ENCODE peak calls at places on chromosomes 16 and 17, in eight cellular contexts. T is T-helper 2 cell; O is brain microvascular endothelial cell; E is neuronal stem cell; U is iris pigment epithelial cell; B is activated CD4-positive, alpha-beta T cell treated with anti-CD3 and anti-CD28 coated beads, Interleukin-2, amount 50 U/mL, for 1 hour; D is HT1080; X is hippocampal formation. W is an unnamed sample.

GRCh38 chr16:72612271-72612670 is 435.7 kb downstream of the ZFHX3 start:
- DNase-seq in B (no peak), U (no peak), O (no peak), E (no peak), X (no peak), T (no peak), D (no peak), W (no peak)

GRCh38 chr17:72560303-72561247 is 439.8 kb downstream of the SOX9 start:
- DNase-seq in O (peak; percentile 34), T (peak; percentile 64), X (peak; percentile 31), D (peak; percentile 45), B (peak; percentile 30), U (peak; percentile 39), E (peak; percentile 72), W (peak; percentile 23)

GRCh38 chr17:27329146-27329805 is 35.4 kb downstream of the WSB1 start:
- DNase-seq in T (no peak), X (no peak), E (no peak), D (no peak), O (no peak), B (no peak), U (no peak), W (no peak)

GRCh38 chr16:376817-377418 is 4.9 kb downstream of the PGAP6 start:
- DNase-seq in O (no peak), X (no peak), T (no peak), B (no peak), E (no peak), U (no peak), D (no peak), W (no peak)

GRCh38 chr16:58452640-58453039 is 47.3 kb upstream of the NDRG4 start:
- DNase-seq in U (no peak), X (no peak), O (no peak), B (no peak), E (no peak), D (no peak), T (no peak), W (no peak)

GRCh38 chr16:85425061-85425662 is 188.0 kb upstream of the GSE1 start:
- DNase-seq in B (no peak), U (no peak), E (no peak), X (no peak), T (no peak), D (no peak), O (no peak), W (no peak)

GRCh38 chr17:59008737-59009136 is 97.9 kb downstream of the TRIM37 start:
- DNase-seq in D (no peak), B (no peak), O (no peak), E (no peak), U (no peak), X (no peak), T (no peak), W (no peak)

GRCh38 chr17:8131844-8132441 is 8.0 kb upstream of the HES7 start:
- DNase-seq in E (no peak), T (no peak), B (no peak), X (no peak), O (no peak), U (no peak), D (peak; percentile 72), W (no peak)

GRCh38 chr17:34781571-34782108 is 179.6 kb downstream of the CCT6B start:
- DNase-seq in X (no peak), D (peak; percentile 75), U (no peak), T (no peak), B (no peak), E (peak; percentile 21), O (no peak), W (no peak)

GRCh38 chr16:15141586-15141985 is 47.5 kb upstream of the RRN3 start:
- DNase-seq in X (no peak), B (no peak), O (no peak), T (no peak), D (no peak), U (no peak), E (no peak), W (no peak)

GRCh38 chr17:78315355-78316114 is 44.3 kb downstream of the SOCS3 start:
- DNase-seq in B (peak; percentile 50), X (no peak), O (peak; percentile 86), E (no peak), U (peak; percentile 83), T (peak; percentile 44), D (peak; percentile 98), W (no peak)

GRCh38 chr17:17236295-17237025 is 508 bp downstream of the FLCN start:
- DNase-seq in X (peak; percentile 25), O (peak; percentile 24), E (peak; percentile 18), U (peak; percentile 28), B (no peak), T (peak; percentile 18), D (peak; percentile 35), W (peak; percentile 6)

GRCh38 chr16:4968879-4969278 is 10.7 kb downstream of the SEC14L5 start:
- DNase-seq in T (no peak), D (no peak), O (no peak), B (no peak), U (no peak), X (no peak), E (no peak), W (no peak)

GRCh38 chr16:85234310-85235235 is 122.3 kb upstream of the CIBAR2 start:
- DNase-seq in D (no peak), E (peak; percentile 91), U (peak; percentile 91), X (no peak), T (no peak), O (peak; percentile 41), B (no peak), W (no peak)

W was measured in naive B cell.